ENCODE peak calls at places on chromosomes 13 and 19, in four cellular contexts. F, Y, E and D are unnamed samples.

GRCh38 chr13:85771856-85772255 is 27.4 kb downstream of the SLITRK6 start:
- DNase-seq in F (peak), Y (no peak), E (no peak), D (no peak)

GRCh38 chr19:39679791-39680168 is 24.1 kb downstream of the LGALS16 start:
- DNase-seq in F (no peak), Y (no peak), E (no peak), D (no peak)

GRCh38 chr13:79522583-79522982 is 41.6 kb downstream of the NDFIP2 start:
- DNase-seq in Y (no peak), F (peak), E (peak), D (no peak)

GRCh38 chr19:51751655-51752054 is at the start of gene FPR1:
- DNase-seq in E (no peak), Y (no peak), F (no peak), D (no peak)

GRCh38 chr19:850979-851335 is 1.1 kb upstream of the ELANE start:
- DNase-seq in E (no peak), Y (no peak), F (no peak), D (no peak)

GRCh38 chr19:49664171-49665070 is 1.2 kb downstream of the IRF3 start:
- DNase-seq in Y (peak), E (no peak), F (peak), D (peak)

GRCh38 chr13:108960006-108960405 is 330.6 kb downstream of the MYO16 start:
- DNase-seq in F (no peak), Y (no peak), E (no peak), D (no peak)

GRCh38 chr19:860481-861098 is 1.1 kb downstream of the CFD start:
- DNase-seq in F (peak), Y (peak), E (no peak), D (peak)

GRCh38 chr19:47107953-47108746 is 5.4 kb downstream of the ZC3H4 start:
- DNase-seq in Y (no peak), F (peak), E (no peak), D (no peak)

GRCh38 chr19:51547397-51548212 is 16.1 kb upstream of the SIGLEC6 start:
- DNase-seq in F (no peak), E (no peak), Y (no peak), D (no peak)

GRCh38 chr13:107370036-107370785 is 802.3 kb upstream of the ARGLU1 start:
- DNase-seq in F (peak), Y (no peak), E (no peak), D (no peak)

GRCh38 chr13:73844986-73845385 is 289.2 kb downstream of the KLF12 start:
- DNase-seq in Y (no peak), E (no peak), F (peak), D (no peak)

GRCh38 chr13:20247403-20247802 is 15.3 kb upstream of the GJB6 start:
- DNase-seq in E (no peak), Y (no peak), F (no peak), D (no peak)

GRCh38 chr13:99063952-99064351 is 86.1 kb upstream of the DOCK9 start:
- DNase-seq in F (peak), E (no peak), Y (no peak), D (no peak)

GRCh38 chr19:53466726-53467125 is 807 bp upstream of the ZNF813 start:
- DNase-seq in Y (peak), F (no peak), E (no peak), D (no peak)

GRCh38 chr19:42653841-42654240 is 59.1 kb upstream of the CEACAM8 start:
- DNase-seq in E (no peak), F (no peak), Y (no peak), D (no peak)

GRCh38 chr19:52248256-52248655 is 21.1 kb upstream of the ZNF766 start:
- DNase-seq in E (no peak), Y (peak), F (peak), D (no peak)

GRCh38 chr13:94711561-94712286 is 621 bp downstream of the SOX21 start:
- DNase-seq in E (no peak), Y (peak), F (no peak), D (no peak)

GRCh38 chr13:43564941-43565340 is 221.8 kb downstream of the ENOX1 start:
- DNase-seq in E (no peak), F (no peak), Y (no peak), D (no peak)

GRCh38 chr19:28831464-28831863 is 381.5 kb downstream of the UQCRFS1 start:
- DNase-seq in F (no peak), E (no peak), Y (no peak), D (no peak)

GRCh38 chr19:11624064-11624463 is 26.8 kb downstream of the ZNF627 start:
- DNase-seq in F (peak), E (no peak), Y (no peak), D (no peak)

GRCh38 chr19:15788594-15789270 is 1.3 kb downstream of the OR10H5 start:
- DNase-seq in E (no peak), F (no peak), Y (no peak), D (no peak)

GRCh38 chr13:113783966-113784644 is 25.1 kb downstream of the TMEM255B start:
- DNase-seq in Y (no peak), E (no peak), F (no peak), D (no peak)

GRCh38 chr19:4059931-4060620 is 6.6 kb downstream of the ZBTB7A start:
- DNase-seq in Y (no peak), E (peak), F (no peak), D (no peak)
- TF ChIP-seq SMC3 in Y (no peak), E (no peak), F (no peak), D (no peak)

DNA sequence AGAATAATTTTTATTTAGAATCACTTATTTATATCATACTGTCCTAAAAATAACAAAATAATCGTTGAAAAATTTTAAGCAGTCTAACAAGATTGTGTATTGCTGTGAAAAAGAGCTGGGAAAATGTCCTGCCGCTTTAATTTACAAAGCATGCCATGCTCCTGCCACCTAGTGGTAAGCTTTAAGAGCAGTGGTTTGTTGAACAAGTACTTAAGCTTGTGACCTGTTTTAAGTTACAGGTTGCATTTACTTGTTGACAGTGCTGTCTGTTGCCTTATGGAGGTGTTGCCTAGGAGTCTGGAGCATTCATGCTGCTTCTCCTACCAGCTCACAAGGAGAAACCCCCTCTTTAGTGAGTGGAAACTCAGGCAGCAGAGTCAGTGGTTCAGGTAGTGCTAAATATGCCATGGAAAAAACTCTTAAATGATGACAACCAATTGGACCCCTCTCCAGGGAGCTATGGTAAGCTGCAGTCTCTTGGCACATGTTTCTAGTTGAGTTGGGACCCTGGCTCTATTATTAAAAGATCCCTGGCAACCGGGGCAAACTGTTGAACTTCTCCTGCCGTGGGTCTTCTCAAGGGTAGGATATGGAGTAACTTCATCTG is 68.4 kb downstream of the SPATA13 start:
- DNase-seq in F (peak), E (no peak), Y (peak), D (peak)
- TF ChIP-seq SMC3 in F (peak), E (peak), Y (peak), D (peak)

DNA sequence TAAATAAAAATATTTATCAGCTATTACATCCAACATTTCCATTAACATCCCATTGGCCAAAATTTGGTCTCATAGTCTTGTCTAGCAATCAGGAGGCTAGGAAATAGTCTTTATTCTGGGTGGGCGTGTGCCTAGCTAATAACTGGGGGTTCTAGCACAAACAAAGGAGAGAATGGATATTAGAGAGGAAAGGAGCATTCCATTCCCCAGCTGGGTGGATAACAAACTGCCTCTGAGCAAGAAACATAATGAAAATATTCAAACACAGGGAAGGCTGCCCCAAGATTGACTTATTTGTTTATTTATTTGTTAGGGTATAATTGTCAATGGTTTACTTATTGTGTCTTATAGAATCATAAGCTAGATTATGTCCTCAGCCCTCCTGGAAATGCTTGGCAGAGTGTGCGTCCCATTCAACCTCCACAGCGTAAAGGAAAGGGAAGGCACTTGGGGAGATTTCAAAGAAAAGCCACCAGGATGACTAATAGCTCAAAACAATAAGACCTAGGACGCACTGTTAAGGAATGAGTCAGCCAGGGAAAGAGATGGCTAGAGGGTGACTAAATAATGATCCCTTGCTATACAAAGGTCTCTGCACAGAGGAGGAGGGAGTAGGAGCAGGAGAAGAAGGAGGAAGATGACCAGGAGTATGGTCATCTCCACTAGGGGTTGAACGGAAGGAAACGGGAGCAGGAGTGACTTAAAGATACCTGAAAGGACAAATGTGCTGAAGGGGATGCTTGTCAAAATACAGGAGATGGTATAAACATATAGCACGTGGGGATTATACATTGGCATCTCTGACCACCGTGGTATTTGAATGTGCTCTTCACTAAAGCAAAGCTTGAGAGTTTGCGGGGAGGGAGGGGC is 23.5 kb upstream of the USP12 start:
- DNase-seq in F (peak), Y (no peak), E (no peak), D (peak)
- TF ChIP-seq SMC3 in F (no peak), Y (no peak), E (no peak), D (no peak)

DNA sequence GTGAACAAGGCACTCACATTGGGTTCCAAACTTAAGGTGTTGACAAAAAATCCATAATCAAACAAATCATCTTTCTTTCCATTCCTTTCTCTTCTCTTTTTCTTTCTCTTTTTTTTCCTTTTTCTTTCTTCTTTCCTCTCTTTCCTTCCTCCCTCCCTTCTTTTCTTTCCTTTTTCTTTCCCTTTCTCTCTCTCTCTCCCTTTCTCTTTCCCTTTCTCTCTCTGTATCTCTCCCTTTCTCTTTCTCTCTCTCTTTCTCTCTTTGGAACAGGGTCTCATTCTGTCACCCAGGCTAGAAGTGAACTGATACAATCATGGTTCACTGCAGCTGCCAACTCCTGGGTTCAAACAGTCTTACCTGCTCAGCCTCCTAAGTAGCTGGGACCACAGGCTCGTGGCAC is 12.5 kb downstream of the C19orf18 start:
- DNase-seq in E (no peak), F (no peak), Y (no peak), D (no peak)
- TF ChIP-seq SMC3 in E (no peak), F (no peak), Y (no peak), D (no peak)